ENCODE peak calls at places on chromosomes 2 and 18, in six cellular contexts. One of them, this sample, is unnamed. For H3K36me3, the result is how much of the 10 kb centered on the place peaks cover.

GRCh38 chr2:161352718-161353117 is 44.5 kb downstream of the PSMD14 start:
- DNase-seq in neuronal stem cell: no peak
- DNase-seq in DND-41: no peak
- DNase-seq in HCT116: no peak
- DNase-seq in SK-N-SH: no peak
- DNase-seq in HepG2: no peak
- DNase-seq in this sample: no peak

GRCh38 chr2:60317831-60318230 is 235.6 kb downstream of the BCL11A start:
- DNase-seq in neuronal stem cell: no peak
- DNase-seq in DND-41: no peak
- DNase-seq in HCT116: no peak
- DNase-seq in SK-N-SH: no peak
- DNase-seq in HepG2: no peak
- DNase-seq in this sample: peak

GRCh38 chr2:30282721-30283120 is 51.4 kb downstream of the LBH start:
- DNase-seq in neuronal stem cell: no peak
- DNase-seq in DND-41: no peak
- DNase-seq in HCT116: no peak
- DNase-seq in SK-N-SH: no peak
- DNase-seq in HepG2: no peak
- DNase-seq in this sample: no peak

GRCh38 chr18:68840554-68841263 is 42.8 kb downstream of the CCDC102B start:
- DNase-seq in neuronal stem cell: peak
- DNase-seq in DND-41: no peak
- DNase-seq in HCT116: peak
- DNase-seq in SK-N-SH: no peak
- DNase-seq in HepG2: peak
- DNase-seq in this sample: no peak

GRCh38 chr2:97844311-97844859 is 131.0 kb downstream of the ZAP70 start:
- DNase-seq in neuronal stem cell: no peak
- DNase-seq in DND-41: no peak
- DNase-seq in HCT116: no peak
- DNase-seq in SK-N-SH: peak
- DNase-seq in HepG2: no peak
- DNase-seq in this sample: no peak

GRCh38 chr2:69082430-69082997 is 69.5 kb downstream of the ANTXR1 start:
- DNase-seq in neuronal stem cell: no peak
- DNase-seq in DND-41: no peak
- DNase-seq in HCT116: no peak
- DNase-seq in SK-N-SH: no peak
- DNase-seq in HepG2: peak
- DNase-seq in this sample: no peak

GRCh38 chr2:156476021-156476420 is 39.8 kb downstream of the GPD2 start:
- DNase-seq in neuronal stem cell: no peak
- DNase-seq in DND-41: no peak
- DNase-seq in HCT116: no peak
- DNase-seq in SK-N-SH: no peak
- DNase-seq in HepG2: no peak
- DNase-seq in this sample: no peak

GRCh38 chr2:127469974-127470373 is 51.7 kb downstream of the PROC start:
- DNase-seq in neuronal stem cell: no peak
- DNase-seq in DND-41: no peak
- DNase-seq in HCT116: no peak
- DNase-seq in SK-N-SH: no peak
- DNase-seq in HepG2: no peak
- DNase-seq in this sample: no peak

GRCh38 chr2:1868683-1869141 is 124.4 kb upstream of the PXDN start:
- DNase-seq in neuronal stem cell: peak
- DNase-seq in DND-41: no peak
- DNase-seq in HCT116: no peak
- DNase-seq in SK-N-SH: peak
- DNase-seq in HepG2: no peak
- DNase-seq in this sample: no peak

GRCh38 chr2:136874258-136874657 is 108.9 kb downstream of the THSD7B start:
- DNase-seq in neuronal stem cell: peak
- DNase-seq in DND-41: no peak
- DNase-seq in HCT116: no peak
- DNase-seq in SK-N-SH: peak
- DNase-seq in HepG2: peak
- DNase-seq in this sample: peak

GRCh38 chr18:1846640-1847039 is 724.7 kb downstream of the METTL4 start:
- DNase-seq in neuronal stem cell: no peak
- DNase-seq in DND-41: no peak
- DNase-seq in HCT116: no peak
- DNase-seq in SK-N-SH: no peak
- DNase-seq in HepG2: no peak
- DNase-seq in this sample: no peak

GRCh38 chr2:224412064-224412921 is 10.4 kb upstream of the FAM124B start:
- DNase-seq in neuronal stem cell: no peak
- DNase-seq in DND-41: no peak
- DNase-seq in HCT116: no peak
- DNase-seq in SK-N-SH: no peak
- DNase-seq in HepG2: no peak
- DNase-seq in this sample: no peak

GRCh38 chr2:133365117-133365516 is 203.1 kb downstream of the NCKAP5 start:
- DNase-seq in neuronal stem cell: no peak
- DNase-seq in DND-41: no peak
- DNase-seq in HCT116: no peak
- DNase-seq in SK-N-SH: no peak
- DNase-seq in HepG2: no peak
- DNase-seq in this sample: no peak

GRCh38 chr2:33678447-33678846 is 79.3 kb upstream of the FAM98A start:
- DNase-seq in neuronal stem cell: no peak
- DNase-seq in DND-41: no peak
- DNase-seq in HCT116: no peak
- DNase-seq in SK-N-SH: no peak
- DNase-seq in HepG2: no peak
- DNase-seq in this sample: no peak

GRCh38 chr2:111236027-111236426 is 115.3 kb downstream of the BCL2L11 start:
- DNase-seq in neuronal stem cell: no peak
- DNase-seq in DND-41: no peak
- DNase-seq in HCT116: no peak
- DNase-seq in SK-N-SH: no peak
- DNase-seq in HepG2: no peak
- DNase-seq in this sample: no peak

GRCh38 chr2:59301466-59302402 is 1060.6 kb upstream of the FANCL start:
- DNase-seq in neuronal stem cell: peak
- DNase-seq in DND-41: peak
- DNase-seq in HCT116: peak
- DNase-seq in SK-N-SH: peak
- DNase-seq in HepG2: peak
- DNase-seq in this sample: peak

GRCh38 chr18:24659837-24660720 is 199.6 kb downstream of the HRH4 start:
- DNase-seq in neuronal stem cell: no peak
- DNase-seq in DND-41: peak
- DNase-seq in HCT116: no peak
- DNase-seq in SK-N-SH: no peak
- DNase-seq in HepG2: no peak
- DNase-seq in this sample: no peak

GRCh38 chr18:58538604-58539386 is 90.1 kb downstream of the ALPK2 start:
- DNase-seq in neuronal stem cell: no peak
- DNase-seq in DND-41: no peak
- DNase-seq in HCT116: peak
- DNase-seq in SK-N-SH: no peak
- DNase-seq in HepG2: peak
- DNase-seq in this sample: no peak

GRCh38 chr2:120905824-120906571 is 170.3 kb downstream of the GLI2 start:
- DNase-seq in neuronal stem cell: no peak
- DNase-seq in DND-41: no peak
- DNase-seq in HCT116: no peak
- DNase-seq in SK-N-SH: no peak
- DNase-seq in HepG2: no peak
- DNase-seq in this sample: no peak

GRCh38 chr2:241901018-241901380 is 31.5 kb downstream of the RTP5 start:
- DNase-seq in neuronal stem cell: no peak
- DNase-seq in DND-41: no peak
- DNase-seq in HCT116: no peak
- DNase-seq in SK-N-SH: no peak
- DNase-seq in HepG2: no peak
- DNase-seq in this sample: no peak

GRCh38 chr2:240433973-240434727 is 1.3 kb upstream of the GPC1 start:
- DNase-seq in neuronal stem cell: no peak
- DNase-seq in DND-41: no peak
- DNase-seq in HCT116: peak
- DNase-seq in SK-N-SH: no peak
- DNase-seq in HepG2: no peak
- DNase-seq in this sample: no peak

GRCh38 chr2:98757904-98758421 is 27.0 kb upstream of the MGAT4A start:
- DNase-seq in neuronal stem cell: no peak
- DNase-seq in DND-41: peak
- DNase-seq in HCT116: peak
- DNase-seq in SK-N-SH: no peak
- DNase-seq in HepG2: no peak
- DNase-seq in this sample: peak

GRCh38 chr2:120575966-120576365 is 159.7 kb upstream of the GLI2 start:
- DNase-seq in neuronal stem cell: no peak
- DNase-seq in DND-41: no peak
- DNase-seq in HCT116: no peak
- DNase-seq in SK-N-SH: no peak
- DNase-seq in HepG2: no peak
- DNase-seq in this sample: no peak

GRCh38 chr2:67649331-67650071 is 252.4 kb downstream of the ETAA1 start:
- DNase-seq in neuronal stem cell: no peak
- DNase-seq in DND-41: no peak
- DNase-seq in HCT116: no peak
- DNase-seq in SK-N-SH: peak
- DNase-seq in HepG2: no peak
- DNase-seq in this sample: no peak

GRCh38 chr18:57022716-57023115 is 124.2 kb upstream of the BOD1L2 start:
- DNase-seq in neuronal stem cell: no peak
- DNase-seq in DND-41: no peak
- DNase-seq in HCT116: no peak
- DNase-seq in SK-N-SH: no peak
- DNase-seq in HepG2: no peak
- DNase-seq in this sample: no peak

GRCh38 chr18:57023483-57023882 is 123.4 kb upstream of the BOD1L2 start:
- DNase-seq in neuronal stem cell: no peak
- DNase-seq in DND-41: no peak
- DNase-seq in HCT116: no peak
- DNase-seq in SK-N-SH: no peak
- DNase-seq in HepG2: no peak
- DNase-seq in this sample: no peak

GRCh38 chr18:57026316-57026715 is 120.6 kb upstream of the BOD1L2 start:
- DNase-seq in neuronal stem cell: no peak
- DNase-seq in DND-41: no peak
- DNase-seq in HCT116: no peak
- DNase-seq in SK-N-SH: no peak
- DNase-seq in HepG2: no peak
- DNase-seq in this sample: no peak

GRCh38 chr18:57027190-57027708 is 119.6 kb upstream of the BOD1L2 start:
- DNase-seq in neuronal stem cell: no peak
- DNase-seq in DND-41: no peak
- DNase-seq in HCT116: no peak
- DNase-seq in SK-N-SH: no peak
- DNase-seq in HepG2: no peak
- DNase-seq in this sample: no peak

DNA sequence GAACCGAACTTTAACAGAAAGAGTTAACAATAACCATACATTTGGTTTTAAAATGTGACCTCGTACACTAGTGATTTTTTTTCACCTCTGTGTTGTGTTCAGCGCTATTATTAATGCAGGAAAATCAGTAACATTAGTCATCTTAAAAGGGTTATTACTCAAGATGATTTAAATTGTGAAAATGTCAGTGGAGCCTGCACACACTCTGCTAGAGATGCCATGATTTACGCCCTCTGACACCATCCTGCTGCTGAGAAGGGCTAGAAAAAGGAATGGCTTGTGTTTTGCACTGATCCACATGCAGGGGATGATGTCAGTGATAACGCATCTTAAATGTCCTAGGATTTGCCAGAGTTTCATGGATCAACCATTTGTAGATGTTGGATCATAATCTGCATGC is 121.4 kb upstream of the BOD1L2 start:
- DNase-seq in neuronal stem cell: no peak
- DNase-seq in DND-41: no peak
- DNase-seq in HCT116: no peak
- DNase-seq in SK-N-SH: no peak
- DNase-seq in HepG2: no peak
- DNase-seq in this sample: no peak
- H3K4me2 ChIP-seq in neuronal stem cell: no peak
- H3K4me2 ChIP-seq in DND-41: no peak
- H3K4me2 ChIP-seq in HCT116: no peak
- H3K4me2 ChIP-seq in SK-N-SH: no peak
- H3K4me2 ChIP-seq in HepG2: no peak
- H3K4me2 ChIP-seq in this sample: no peak

GRCh38 chr2:37005118-37005868 is 39.0 kb upstream of the STRN start:
- DNase-seq in neuronal stem cell: no peak
- DNase-seq in DND-41: no peak
- DNase-seq in HCT116: no peak
- DNase-seq in SK-N-SH: peak
- DNase-seq in HepG2: peak
- DNase-seq in this sample: peak
- H3K36me3 ChIP-seq in neuronal stem cell: half or more
- H3K36me3 ChIP-seq in DND-41: under half
- H3K36me3 ChIP-seq in HCT116: under half
- H3K36me3 ChIP-seq in SK-N-SH: half or more
- H3K36me3 ChIP-seq in HepG2: half or more
- H3K36me3 ChIP-seq in this sample: under half

GRCh38 chr2:216416571-216417307 is 4.5 kb downstream of the SMARCAL1 start:
- DNase-seq in neuronal stem cell: no peak
- DNase-seq in DND-41: no peak
- DNase-seq in HCT116: no peak
- DNase-seq in SK-N-SH: no peak
- DNase-seq in HepG2: no peak
- DNase-seq in this sample: no peak
- H3K4me2 ChIP-seq in neuronal stem cell: no peak
- H3K4me2 ChIP-seq in DND-41: no peak
- H3K4me2 ChIP-seq in HCT116: no peak
- H3K4me2 ChIP-seq in SK-N-SH: no peak
- H3K4me2 ChIP-seq in HepG2: no peak
- H3K4me2 ChIP-seq in this sample: no peak

DNA sequence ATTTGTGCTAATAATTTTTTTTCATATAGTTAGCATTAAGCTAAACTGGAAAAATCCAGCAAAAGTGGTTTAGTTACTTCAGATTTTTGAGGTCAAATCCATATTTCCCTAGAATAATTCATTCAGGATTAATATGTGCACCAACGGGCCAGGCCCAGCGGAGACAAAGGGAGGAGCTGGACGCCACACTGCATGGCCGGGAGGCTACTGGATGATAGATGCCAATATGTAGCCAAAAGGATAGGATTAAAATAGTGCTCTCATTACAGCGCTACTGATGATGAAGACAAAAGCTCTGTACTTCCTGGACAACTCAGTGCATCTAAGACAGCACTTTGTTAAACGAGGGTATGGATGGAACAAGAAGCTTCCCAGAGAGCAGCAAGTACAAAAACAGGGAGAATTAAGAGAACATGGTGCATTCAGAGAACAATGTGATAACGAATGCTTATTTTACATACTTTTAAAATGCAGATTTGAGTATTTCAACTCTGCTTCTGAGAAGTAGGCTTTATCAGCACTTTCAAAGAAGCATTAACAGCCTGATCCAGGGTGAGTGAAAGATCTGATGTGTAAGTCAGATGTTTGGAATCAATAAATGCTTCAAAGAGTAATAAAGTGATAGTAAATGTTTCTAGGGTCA is 39.8 kb downstream of the PPP4R1 start:
- DNase-seq in neuronal stem cell: no peak
- DNase-seq in DND-41: no peak
- DNase-seq in HCT116: no peak
- DNase-seq in SK-N-SH: no peak
- DNase-seq in HepG2: no peak
- DNase-seq in this sample: no peak
- H3K36me3 ChIP-seq in neuronal stem cell: half or more
- H3K36me3 ChIP-seq in DND-41: half or more
- H3K36me3 ChIP-seq in HCT116: under half
- H3K36me3 ChIP-seq in SK-N-SH: half or more
- H3K36me3 ChIP-seq in HepG2: half or more
- H3K36me3 ChIP-seq in this sample: under half